ENCODE peak calls at places on chromosome 14, in ten cellular contexts. M, G, K, S, O, J, U, Y, I and B are unnamed samples.

GRCh38 chr14:52678591-52678990 is 16.8 kb downstream of the ERO1A start:
- DNase-seq in J (no peak), G (no peak), S (no peak), Y (no peak), I (no peak), K (no peak), M (no peak), O (peak), U (no peak), B (no peak)

GRCh38 chr14:61328629-61329262 is 7.4 kb downstream of the PRKCH start:
- DNase-seq in O (no peak), M (no peak), K (no peak), S (no peak), I (no peak), G (no peak), U (no peak), J (no peak), Y (no peak), B (no peak)

GRCh38 chr14:59354666-59355065 is 110.5 kb downstream of the GPR135 start:
- DNase-seq in O (no peak), M (no peak), I (no peak), K (no peak), S (no peak), U (no peak), J (no peak), Y (no peak), G (no peak), B (no peak)

GRCh38 chr14:64612021-64612380 is 62.2 kb downstream of the PPP1R36 start:
- DNase-seq in Y (no peak), O (no peak), M (no peak), S (no peak), U (no peak), J (peak), K (no peak), I (no peak), G (no peak), B (no peak)

GRCh38 chr14:39265741-39266588 is 32.2 kb downstream of the MIA2 start:
- DNase-seq in J (peak), U (no peak), M (no peak), K (no peak), S (no peak), O (no peak), Y (no peak), G (peak), I (no peak), B (no peak)

GRCh38 chr14:20417250-20418186 is 4.2 kb upstream of the TEP1 start:
- DNase-seq in S (no peak), O (no peak), J (no peak), K (no peak), M (no peak), G (no peak), U (no peak), I (no peak), Y (no peak), B (peak)

GRCh38 chr14:102560436-102561261 is 31.8 kb upstream of the RCOR1 start:
- DNase-seq in J (no peak), K (no peak), G (no peak), I (no peak), U (no peak), Y (no peak), O (no peak), M (no peak), S (no peak), B (no peak)

GRCh38 chr14:76928301-76928700 is 100.2 kb downstream of the IRF2BPL start:
- DNase-seq in U (no peak), M (no peak), J (no peak), I (no peak), K (no peak), G (no peak), S (no peak), O (no peak), Y (no peak), B (no peak)

GRCh38 chr14:52906141-52906601 is 44.7 kb downstream of the FERMT2 start:
- DNase-seq in O (no peak), Y (no peak), I (no peak), M (no peak), K (no peak), U (no peak), S (no peak), G (peak), J (peak), B (no peak)

GRCh38 chr14:100071545-100071944 is 6.3 kb downstream of the EVL start:
- DNase-seq in J (no peak), G (no peak), M (no peak), U (no peak), S (no peak), I (no peak), K (no peak), Y (no peak), O (no peak), B (no peak)

GRCh38 chr14:57418999-57419398 is 28.6 kb downstream of the NAA30 start:
- DNase-seq in G (no peak), K (no peak), Y (no peak), S (no peak), M (no peak), U (no peak), J (no peak), O (no peak), I (no peak), B (no peak)

GRCh38 chr14:106844608-106845285 is 1318.4 kb downstream of the TMEM121 start:
- DNase-seq in S (peak), Y (no peak), K (peak), M (peak), O (no peak), G (no peak), I (no peak), J (no peak), U (peak), B (peak)

DNA sequence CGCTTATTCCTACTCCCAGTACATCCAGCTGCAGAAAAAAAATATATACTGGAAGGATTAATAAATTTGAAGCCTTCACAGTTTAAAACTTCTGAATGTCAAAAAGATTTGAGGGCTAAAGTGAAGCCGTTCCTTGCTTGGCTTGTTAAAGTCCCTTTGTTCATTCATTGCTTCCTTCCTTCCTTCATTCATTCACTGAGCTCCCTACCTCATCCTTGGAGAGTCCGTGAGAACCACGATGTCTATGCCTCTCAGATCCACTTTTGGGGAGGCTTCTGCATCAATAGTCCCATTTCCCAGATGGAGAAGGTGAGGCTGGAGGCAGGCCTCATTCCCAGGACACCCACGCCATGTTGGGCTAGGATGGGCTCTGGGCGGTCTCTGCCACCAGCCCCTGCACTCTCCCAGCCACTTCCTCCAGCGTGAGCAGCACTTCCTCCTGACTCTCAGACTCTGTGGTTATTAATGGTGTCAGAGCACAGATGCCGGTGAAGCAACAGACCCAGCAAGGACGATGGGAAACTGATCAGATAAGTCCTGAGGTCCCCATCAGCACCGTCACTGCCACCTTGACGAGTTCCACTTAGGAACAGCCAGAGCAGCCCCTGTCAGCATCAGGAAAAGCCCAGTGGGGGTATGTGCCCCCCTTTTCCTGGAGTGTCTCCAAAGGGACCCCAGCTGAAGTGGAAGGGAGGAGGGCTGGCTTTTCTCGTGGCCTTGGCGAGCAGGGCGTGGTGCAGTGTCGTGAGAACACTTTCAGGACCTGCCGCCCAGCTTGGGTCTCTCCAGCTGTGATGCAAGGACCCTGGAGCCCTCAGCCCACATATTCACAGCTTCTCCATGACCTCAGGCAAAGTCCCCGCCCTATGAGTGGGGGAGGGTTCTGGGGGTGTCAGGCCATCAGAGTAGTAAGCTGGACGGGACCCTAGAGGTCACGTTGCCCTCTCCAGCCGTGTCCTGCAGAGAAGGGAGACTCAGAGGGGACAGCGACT is 21.2 kb downstream of the ASB2 start:
- DNase-seq in M (no peak), I (no peak), G (no peak), O (no peak), Y (no peak), S (peak), J (no peak), K (no peak), U (no peak), B (peak)
- H3K27ac ChIP-seq in M (peak), I (peak), G (no peak), O (no peak), Y (no peak), S (peak), J (no peak), K (peak), U (no peak), B (peak)

GRCh38 chr14:103848720-103849077 is 1.3 kb upstream of the PPP1R13B start:
- DNase-seq in G (no peak), O (no peak), S (no peak), K (no peak), I (no peak), U (peak), M (peak), Y (no peak), J (no peak), B (peak)

GRCh38 chr14:103847954-103848719 is 762 bp upstream of the PPP1R13B start:
- DNase-seq in J (no peak), I (no peak), U (no peak), M (peak), K (no peak), Y (peak), O (peak), G (no peak), S (peak), B (peak)

GRCh38 chr14:103846008-103846568 is 1.3 kb downstream of the PPP1R13B start:
- DNase-seq in G (no peak), Y (no peak), M (no peak), S (no peak), K (no peak), I (no peak), J (peak), O (no peak), U (no peak), B (no peak)

GRCh38 chr14:103846569-103847438 is 571 bp downstream of the PPP1R13B start:
- DNase-seq in Y (peak), U (no peak), J (peak), M (peak), O (peak), S (peak), I (no peak), G (no peak), K (peak), B (peak)

DNA sequence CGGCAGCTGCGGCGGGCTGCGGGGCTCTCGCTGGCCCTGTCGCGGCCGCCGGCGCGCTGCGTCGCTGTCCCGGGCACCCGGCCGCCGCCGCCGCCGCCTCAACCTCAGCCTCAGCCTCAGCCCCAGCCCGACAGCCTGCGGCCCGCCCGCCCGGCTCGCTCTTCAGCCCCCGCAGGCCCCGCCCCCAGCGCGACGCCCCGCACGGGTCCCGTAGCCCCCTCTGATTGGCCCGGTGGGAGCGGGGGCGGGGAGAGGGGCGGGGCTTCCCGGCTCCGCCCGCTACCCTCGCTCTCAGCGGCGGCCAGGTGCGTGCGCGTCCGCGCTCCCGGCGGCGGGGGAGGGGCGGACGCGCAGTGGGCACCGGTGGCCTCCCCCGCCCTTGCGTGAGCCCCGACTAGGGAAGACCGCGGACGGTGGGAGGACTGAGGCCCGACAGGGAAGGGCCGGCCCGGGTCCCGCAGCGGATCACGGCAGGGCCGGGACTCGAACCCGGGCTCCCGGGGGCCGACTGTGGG is at the start of gene PPP1R13B:
- DNase-seq in Y (peak), M (peak), I (peak), G (peak), O (peak), K (peak), S (peak), U (peak), J (peak), B (peak)
- TF ChIP-seq POLR2AphosphoS5 in Y (no peak), M (peak), I (peak), G (peak), O (peak), K (peak), S (peak), U (peak), J (peak), B (peak)

GRCh38 chr14:92780444-92780843 is 13.7 kb upstream of the GOLGA5 start:
- DNase-seq in Y (no peak), G (no peak), K (no peak), U (no peak), S (no peak), J (no peak), M (no peak), I (no peak), O (no peak), B (no peak)

GRCh38 chr14:92785601-92786426 is 8.3 kb upstream of the GOLGA5 start:
- DNase-seq in K (peak), S (no peak), J (peak), O (peak), U (no peak), M (no peak), Y (no peak), G (no peak), I (no peak), B (no peak)

GRCh38 chr14:92783813-92784431 is 10.2 kb upstream of the GOLGA5 start:
- DNase-seq in I (no peak), J (peak), K (no peak), S (no peak), O (peak), U (peak), Y (no peak), G (peak), M (no peak), B (peak)

GRCh38 chr14:92786427-92786756 is 7.7 kb upstream of the GOLGA5 start:
- DNase-seq in G (no peak), O (no peak), Y (no peak), U (no peak), S (no peak), J (no peak), K (no peak), M (no peak), I (no peak), B (no peak)

DNA sequence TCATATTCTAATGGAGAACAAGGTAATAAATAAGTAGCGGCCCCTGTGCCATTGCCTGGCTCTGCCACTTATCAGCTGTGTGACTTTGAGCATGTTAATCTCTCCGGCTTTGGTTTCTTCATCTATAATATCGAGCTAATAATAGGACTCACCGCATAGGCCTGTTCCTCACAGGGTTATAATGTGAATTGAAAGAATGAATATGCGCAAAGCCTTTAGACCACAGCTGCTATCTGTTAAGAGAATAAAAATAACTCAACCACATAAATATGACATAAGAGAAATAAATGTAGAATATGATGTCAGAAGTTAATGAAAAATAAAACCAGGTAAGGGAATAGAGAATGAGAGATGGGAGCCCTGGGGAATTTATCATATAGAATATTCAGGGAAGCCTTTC is 13.2 kb upstream of the GOLGA5 start:
- DNase-seq in K (no peak), S (no peak), M (no peak), I (no peak), U (no peak), O (no peak), Y (no peak), G (no peak), J (no peak), B (no peak)
- H3K27ac ChIP-seq in K (no peak), S (no peak), M (no peak), I (no peak), U (no peak), O (no peak), Y (no peak), G (no peak), J (no peak), B (no peak)

GRCh38 chr14:89348726-89349125 is 68.3 kb downstream of the FOXN3 start:
- DNase-seq in U (no peak), S (no peak), I (no peak), Y (no peak), M (no peak), O (no peak), K (no peak), G (no peak), J (no peak), B (no peak)

GRCh38 chr14:89351364-89351957 is 65.6 kb downstream of the FOXN3 start:
- DNase-seq in O (peak), M (no peak), J (peak), S (no peak), G (no peak), I (peak), Y (peak), U (peak), K (peak), B (peak)

GRCh38 chr14:89349196-89350008 is 67.6 kb downstream of the FOXN3 start:
- DNase-seq in G (no peak), I (no peak), M (peak), Y (no peak), J (no peak), O (peak), K (peak), S (no peak), U (no peak), B (peak)

GRCh38 chr14:89352976-89353817 is 63.8 kb downstream of the FOXN3 start:
- DNase-seq in M (no peak), I (peak), G (no peak), Y (no peak), U (no peak), S (no peak), J (no peak), K (no peak), O (no peak), B (no peak)

DNA sequence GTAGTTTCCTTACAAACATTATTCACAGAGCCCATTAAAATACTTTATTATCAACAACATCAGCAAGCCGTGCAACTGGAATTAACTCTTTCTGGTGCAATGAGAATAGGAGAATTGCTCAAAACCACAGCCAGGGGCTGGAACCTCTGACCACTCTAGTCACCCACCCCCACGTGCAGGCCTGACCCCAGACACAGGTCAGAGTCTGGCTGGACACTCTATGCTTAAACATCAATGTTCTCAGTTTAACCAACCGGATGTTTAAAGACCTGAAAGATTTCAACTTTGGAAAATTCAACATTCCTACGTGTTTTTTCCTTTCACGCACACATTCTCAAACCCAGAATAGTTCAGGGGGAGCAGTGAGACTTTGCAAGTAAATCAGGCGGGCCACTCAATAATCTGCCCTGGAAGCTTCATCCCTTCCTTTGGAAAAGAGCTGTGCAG is 65.1 kb downstream of the FOXN3 start:
- DNase-seq in G (no peak), U (no peak), M (no peak), J (peak), I (peak), Y (peak), K (no peak), S (no peak), O (no peak), B (no peak)
- TF ChIP-seq POLR2AphosphoS5 in G (no peak), U (no peak), M (no peak), J (no peak), I (no peak), Y (no peak), K (no peak), S (no peak), O (no peak), B (no peak)

GRCh38 chr14:79584679-79585078 is 626.6 kb downstream of the DIO2 start:
- DNase-seq in O (no peak), I (no peak), M (no peak), G (no peak), Y (no peak), J (peak), U (no peak), S (no peak), K (no peak), B (no peak)
- H3K27ac ChIP-seq in O (no peak), I (no peak), M (no peak), G (no peak), Y (no peak), J (no peak), U (no peak), S (no peak), K (no peak), B (no peak)

GRCh38 chr14:75607842-75608640 is 29.6 kb downstream of the FLVCR2 start:
- DNase-seq in U (no peak), I (no peak), S (no peak), Y (no peak), K (no peak), J (no peak), M (no peak), O (no peak), G (no peak), B (no peak)
- TF ChIP-seq POLR2AphosphoS5 in U (no peak), I (no peak), S (no peak), Y (no peak), K (no peak), J (no peak), M (no peak), O (no peak), G (no peak), B (no peak)

GRCh38 chr14:75133597-75133996 is 6.7 kb upstream of the NEK9 start:
- DNase-seq in S (no peak), Y (no peak), I (no peak), U (no peak), J (no peak), M (no peak), K (no peak), O (no peak), G (no peak), B (no peak)

GRCh38 chr14:75134644-75135043 is 7.8 kb upstream of the NEK9 start:
- DNase-seq in J (no peak), S (no peak), Y (no peak), O (no peak), I (no peak), G (no peak), M (no peak), K (no peak), U (no peak), B (no peak)

GRCh38 chr14:75127903-75128595 is 1.2 kb upstream of the NEK9 start:
- DNase-seq in S (no peak), M (no peak), Y (no peak), J (peak), U (no peak), I (no peak), G (no peak), O (no peak), K (no peak), B (peak)

GRCh38 chr14:75128596-75128990 is 1.7 kb upstream of the NEK9 start:
- DNase-seq in O (no peak), S (no peak), G (no peak), U (no peak), K (no peak), I (no peak), M (no peak), J (no peak), Y (no peak), B (no peak)

GRCh38 chr14:75132374-75133086 is 5.7 kb upstream of the NEK9 start:
- DNase-seq in S (no peak), G (peak), I (no peak), M (no peak), J (peak), K (no peak), Y (peak), O (peak), U (peak), B (peak)
- H3K27ac ChIP-seq in S (peak), G (no peak), I (peak), M (peak), J (no peak), K (no peak), Y (no peak), O (no peak), U (peak), B (peak)

DNA sequence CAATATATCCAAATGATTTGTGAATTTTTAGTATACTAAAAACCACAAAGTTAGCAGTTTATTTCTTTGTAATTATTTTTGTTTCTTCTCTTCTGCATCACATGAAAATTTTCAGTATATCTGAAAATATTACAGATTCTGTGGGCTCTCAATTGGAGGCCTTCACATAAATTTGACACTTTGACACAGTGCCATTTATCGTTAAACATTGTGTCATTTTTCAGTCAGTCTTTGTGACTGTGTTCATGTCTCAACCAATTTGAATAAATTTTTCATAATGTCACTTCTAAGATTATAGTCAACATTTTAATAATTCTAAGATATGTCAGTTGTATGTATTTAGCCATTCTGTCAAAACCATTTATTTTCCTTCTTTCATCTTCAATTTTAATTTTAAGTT is 1303.0 kb downstream of the LRFN5 start:
- DNase-seq in K (no peak), S (no peak), J (no peak), G (no peak), Y (no peak), M (no peak), O (no peak), I (no peak), U (no peak), B (no peak)
- TF ChIP-seq POLR2AphosphoS5 in K (no peak), S (no peak), J (no peak), G (no peak), Y (no peak), M (no peak), O (no peak), I (no peak), U (no peak), B (no peak)